ENCODE peak calls at places on chromosomes 12 and 14, in four cellular contexts. One of them, this sample, is unnamed.

GRCh38 chr12:45568808-45569207 is 160.7 kb upstream of the ARID2 start:
- DNase-seq in lung: no peak
- DNase-seq in mesenchymal stem cell: no peak
- DNase-seq in colonic mucosa: no peak
- DNase-seq in this sample: no peak

GRCh38 chr12:120814203-120814902 is 88.7 kb downstream of the ACADS start:
- DNase-seq in lung: no peak
- DNase-seq in mesenchymal stem cell: no peak
- DNase-seq in colonic mucosa: no peak
- DNase-seq in this sample: no peak

GRCh38 chr14:97458302-97459137 is 661.3 kb downstream of the VRK1 start:
- DNase-seq in lung: no peak
- DNase-seq in mesenchymal stem cell: no peak
- DNase-seq in colonic mucosa: peak; percentile 39
- DNase-seq in this sample: no peak

GRCh38 chr14:67137744-67138371 is 51.4 kb upstream of the GARIN2 start:
- DNase-seq in lung: no peak
- DNase-seq in mesenchymal stem cell: peak; percentile 7
- DNase-seq in colonic mucosa: no peak
- DNase-seq in this sample: no peak

GRCh38 chr14:64966976-64967375 is 5.2 kb downstream of the RAB15 start:
- DNase-seq in lung: peak; percentile 61
- DNase-seq in mesenchymal stem cell: no peak
- DNase-seq in colonic mucosa: no peak
- DNase-seq in this sample: no peak

GRCh38 chr12:105461276-105461975 is 130.9 kb downstream of the C12orf75 start:
- DNase-seq in lung: no peak
- DNase-seq in mesenchymal stem cell: no peak
- DNase-seq in colonic mucosa: no peak
- DNase-seq in this sample: no peak

GRCh38 chr12:94783862-94784261 is 133.5 kb upstream of the TMCC3 start:
- DNase-seq in lung: no peak
- DNase-seq in mesenchymal stem cell: no peak
- DNase-seq in colonic mucosa: no peak
- DNase-seq in this sample: no peak

GRCh38 chr12:99707883-99708282 is 60.3 kb downstream of the GARIN6 start:
- DNase-seq in lung: no peak
- DNase-seq in mesenchymal stem cell: no peak
- DNase-seq in colonic mucosa: no peak
- DNase-seq in this sample: peak; percentile 79

GRCh38 chr12:2297004-2297403 is 244.2 kb downstream of the CACNA1C start:
- DNase-seq in lung: no peak
- DNase-seq in mesenchymal stem cell: no peak
- DNase-seq in colonic mucosa: no peak
- DNase-seq in this sample: no peak

GRCh38 chr14:60348211-60348610 is 99.2 kb downstream of the PPM1A start:
- DNase-seq in lung: no peak
- DNase-seq in mesenchymal stem cell: no peak
- DNase-seq in colonic mucosa: no peak
- DNase-seq in this sample: no peak

GRCh38 chr14:78902010-78902623 is 731.9 kb downstream of the NRXN3 start:
- DNase-seq in lung: no peak
- DNase-seq in mesenchymal stem cell: peak; percentile 19
- DNase-seq in colonic mucosa: peak; percentile 25
- DNase-seq in this sample: peak; percentile 39

GRCh38 chr12:86712425-86712843 is 456.2 kb upstream of the MGAT4C start:
- DNase-seq in lung: no peak
- DNase-seq in mesenchymal stem cell: peak; percentile 98
- DNase-seq in colonic mucosa: no peak
- DNase-seq in this sample: peak; percentile 45

GRCh38 chr12:113500662-113501435 is 29.2 kb upstream of the LHX5 start:
- DNase-seq in lung: no peak
- DNase-seq in mesenchymal stem cell: no peak
- DNase-seq in colonic mucosa: no peak
- DNase-seq in this sample: no peak

GRCh38 chr12:113505941-113506340 is 34.3 kb upstream of the LHX5 start:
- DNase-seq in lung: no peak
- DNase-seq in mesenchymal stem cell: no peak
- DNase-seq in colonic mucosa: no peak
- DNase-seq in this sample: no peak

GRCh38 chr12:113506867-113507266 is 35.2 kb upstream of the LHX5 start:
- DNase-seq in lung: no peak
- DNase-seq in mesenchymal stem cell: no peak
- DNase-seq in colonic mucosa: no peak
- DNase-seq in this sample: no peak

DNA sequence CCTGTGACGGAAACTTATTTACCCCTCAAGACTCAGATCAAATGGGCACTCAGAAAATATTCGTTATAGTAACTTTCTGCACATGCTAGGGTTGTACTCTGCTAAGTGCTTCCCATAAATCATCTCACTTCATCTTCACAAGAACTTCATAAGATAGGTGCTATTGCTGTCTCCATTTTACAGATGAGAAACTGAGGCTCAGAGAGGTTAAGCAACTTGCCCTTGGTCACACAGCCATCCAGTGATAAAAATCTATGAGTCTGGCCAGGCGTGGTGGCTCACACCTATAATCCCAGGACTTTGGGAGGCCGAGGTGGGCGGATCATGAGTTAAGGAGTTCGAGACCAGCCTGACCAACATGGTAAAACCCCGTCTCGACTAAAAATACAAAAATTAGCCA is 33.2 kb upstream of the LHX5 start:
- DNase-seq in lung: no peak
- DNase-seq in mesenchymal stem cell: no peak
- DNase-seq in colonic mucosa: no peak
- DNase-seq in this sample: no peak
- H3K27me3 ChIP-seq in lung: peaks cover 7% of the 10 kb centered on the region
- H3K27me3 ChIP-seq in mesenchymal stem cell: peaks cover 32% of the 10 kb centered on the region
- H3K27me3 ChIP-seq in colonic mucosa: no peaks in the 10 kb centered on the region
- H3K27me3 ChIP-seq in this sample: peaks cover 22% of the 10 kb centered on the region

DNA sequence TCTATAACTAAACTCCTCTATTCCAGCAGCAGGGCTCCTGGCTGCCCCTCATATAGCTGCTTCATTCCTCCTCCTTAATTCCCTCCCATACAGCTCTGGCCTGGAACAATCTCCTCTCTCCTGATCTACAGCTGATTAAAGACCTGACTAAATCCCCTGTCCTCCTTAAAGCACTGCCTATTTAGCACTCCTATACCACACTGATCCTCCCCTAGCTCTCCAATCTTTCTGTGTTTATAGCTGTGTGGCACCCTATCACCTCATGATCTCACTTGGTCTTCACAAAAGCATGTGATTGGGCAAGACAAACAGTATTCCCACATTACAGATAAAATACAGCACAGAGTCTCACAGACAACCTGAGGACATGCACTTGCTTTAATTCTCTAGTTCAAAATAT is 17.4 kb downstream of the FMNL3 start:
- DNase-seq in lung: no peak
- DNase-seq in mesenchymal stem cell: no peak
- DNase-seq in colonic mucosa: no peak
- DNase-seq in this sample: no peak
- H3K4me1 ChIP-seq in lung: peaks cover 9% of the 10 kb centered on the region
- H3K4me1 ChIP-seq in mesenchymal stem cell: peaks cover 7% of the 10 kb centered on the region
- H3K4me1 ChIP-seq in colonic mucosa: no peaks in the 10 kb centered on the region
- H3K4me1 ChIP-seq in this sample: peaks cover 6% of the 10 kb centered on the region

GRCh38 chr12:57472391-57472790 is 7.3 kb downstream of the ARHGAP9 start:
- DNase-seq in lung: no peak
- DNase-seq in mesenchymal stem cell: no peak
- DNase-seq in colonic mucosa: no peak
- DNase-seq in this sample: no peak
- H3K27me3 ChIP-seq in lung: no peaks in the 10 kb centered on the region
- H3K27me3 ChIP-seq in mesenchymal stem cell: peaks cover 89% of the 10 kb centered on the region
- H3K27me3 ChIP-seq in colonic mucosa: peaks cover 37% of the 10 kb centered on the region
- H3K27me3 ChIP-seq in this sample: no peaks in the 10 kb centered on the region

GRCh38 chr12:6363330-6364036 is 11.9 kb downstream of the SCNN1A start:
- DNase-seq in lung: no peak
- DNase-seq in mesenchymal stem cell: peak; percentile 64
- DNase-seq in colonic mucosa: peak; percentile 88
- DNase-seq in this sample: no peak

GRCh38 chr12:6362383-6362782 is 13.0 kb downstream of the SCNN1A start:
- DNase-seq in lung: no peak
- DNase-seq in mesenchymal stem cell: no peak
- DNase-seq in colonic mucosa: no peak
- DNase-seq in this sample: no peak

GRCh38 chr12:6363010-6363329 is 12.4 kb downstream of the SCNN1A start:
- DNase-seq in lung: no peak
- DNase-seq in mesenchymal stem cell: no peak
- DNase-seq in colonic mucosa: no peak
- DNase-seq in this sample: no peak

GRCh38 chr12:6360578-6361490 is 14.5 kb downstream of the SCNN1A start:
- DNase-seq in lung: no peak
- DNase-seq in mesenchymal stem cell: no peak
- DNase-seq in colonic mucosa: no peak
- DNase-seq in this sample: no peak

GRCh38 chr12:6361834-6362233 is 13.5 kb downstream of the SCNN1A start:
- DNase-seq in lung: no peak
- DNase-seq in mesenchymal stem cell: no peak
- DNase-seq in colonic mucosa: peak; percentile 83
- DNase-seq in this sample: no peak
- H3K4me1 ChIP-seq in lung: no peaks in the 10 kb centered on the region
- H3K4me1 ChIP-seq in mesenchymal stem cell: peaks cover 20% of the 10 kb centered on the region
- H3K4me1 ChIP-seq in colonic mucosa: peaks cover 9% of the 10 kb centered on the region
- H3K4me1 ChIP-seq in this sample: peaks cover 9% of the 10 kb centered on the region

GRCh38 chr14:100899841-100900771 is 3.4 kb downstream of the RTL1 start:
- DNase-seq in lung: peak; percentile 25
- DNase-seq in mesenchymal stem cell: peak; percentile 49
- DNase-seq in colonic mucosa: peak; percentile 38
- DNase-seq in this sample: no peak
- H3K27me3 ChIP-seq in lung: no peaks in the 10 kb centered on the region
- H3K27me3 ChIP-seq in mesenchymal stem cell: peaks cover 67% of the 10 kb centered on the region
- H3K27me3 ChIP-seq in colonic mucosa: peaks cover 10% of the 10 kb centered on the region
- H3K27me3 ChIP-seq in this sample: no peaks in the 10 kb centered on the region

GRCh38 chr12:89514751-89515150 is 9.8 kb downstream of the GALNT4 start:
- DNase-seq in lung: no peak
- DNase-seq in mesenchymal stem cell: no peak
- DNase-seq in colonic mucosa: no peak
- DNase-seq in this sample: no peak
- H3K4me1 ChIP-seq in lung: peaks cover 7% of the 10 kb centered on the region
- H3K4me1 ChIP-seq in mesenchymal stem cell: peaks cover 2% of the 10 kb centered on the region
- H3K4me1 ChIP-seq in colonic mucosa: no peaks in the 10 kb centered on the region
- H3K4me1 ChIP-seq in this sample: no peaks in the 10 kb centered on the region

GRCh38 chr12:69738351-69739286 is at the start of gene RAB3IP:
- DNase-seq in lung: peak; percentile 93
- DNase-seq in mesenchymal stem cell: peak; percentile 72
- DNase-seq in colonic mucosa: peak; percentile 94
- DNase-seq in this sample: peak; percentile 67

GRCh38 chr12:69739287-69740191 is 879 bp downstream of the RAB3IP start:
- DNase-seq in lung: peak; percentile 55
- DNase-seq in mesenchymal stem cell: peak; percentile 55
- DNase-seq in colonic mucosa: peak; percentile 73
- DNase-seq in this sample: peak; percentile 19

GRCh38 chr12:69744109-69744508 is 5.4 kb downstream of the RAB3IP start:
- DNase-seq in lung: no peak
- DNase-seq in mesenchymal stem cell: no peak
- DNase-seq in colonic mucosa: no peak
- DNase-seq in this sample: no peak
- H3K27me3 ChIP-seq in lung: no peaks in the 10 kb centered on the region
- H3K27me3 ChIP-seq in mesenchymal stem cell: no peaks in the 10 kb centered on the region
- H3K27me3 ChIP-seq in colonic mucosa: no peaks in the 10 kb centered on the region
- H3K27me3 ChIP-seq in this sample: peaks cover 24% of the 10 kb centered on the region

GRCh38 chr12:124454735-124455134 is 112.7 kb downstream of the NCOR2 start:
- DNase-seq in lung: no peak
- DNase-seq in mesenchymal stem cell: peak; percentile 85
- DNase-seq in colonic mucosa: no peak
- DNase-seq in this sample: no peak
- H3K4me1 ChIP-seq in lung: peaks cover 16% of the 10 kb centered on the region
- H3K4me1 ChIP-seq in mesenchymal stem cell: peaks cover 60% of the 10 kb centered on the region
- H3K4me1 ChIP-seq in colonic mucosa: peaks cover 28% of the 10 kb centered on the region
- H3K4me1 ChIP-seq in this sample: peaks cover 46% of the 10 kb centered on the region

GRCh38 chr12:54040148-54040494 is 7.3 kb downstream of the HOXC5 start:
- DNase-seq in lung: no peak
- DNase-seq in mesenchymal stem cell: no peak
- DNase-seq in colonic mucosa: no peak
- DNase-seq in this sample: no peak
- H3K27me3 ChIP-seq in lung: peaks cover 14% of the 10 kb centered on the region
- H3K27me3 ChIP-seq in mesenchymal stem cell: peaks cover 14% of the 10 kb centered on the region
- H3K27me3 ChIP-seq in colonic mucosa: peaks cover 86% of the 10 kb centered on the region
- H3K27me3 ChIP-seq in this sample: no peaks in the 10 kb centered on the region

This sample was measured in SJSA1.